ENCODE peak calls at places on chromosome 11, in six cellular contexts. U is neural crest cell, I is GM23338, S is choroid plexus epithelial cell, L is brain microvascular endothelial cell, O is foreskin fibroblast. Q is an unnamed sample.

GRCh38 chr11:73478737-73479347 is 102.6 kb downstream of the RELT start:
- DNase-seq in U (no peak), I (peak), S (peak), L (peak), O (peak), Q (no peak)

GRCh38 chr11:16204261-16204660 is 152.1 kb downstream of the SOX6 start:
- DNase-seq in U (no peak), I (no peak), S (no peak), L (no peak), O (no peak), Q (no peak)

GRCh38 chr11:61162092-61162935 is 1.1 kb upstream of the VPS37C start:
- DNase-seq in U (no peak), I (peak), S (peak), L (peak), O (no peak), Q (no peak)

GRCh38 chr11:74492974-74493815 is at the start of gene LIPT2:
- DNase-seq in U (peak), I (peak), S (peak), L (peak), O (peak), Q (peak)

GRCh38 chr11:110479445-110480101 is 49.8 kb downstream of the FDX1 start:
- DNase-seq in U (no peak), I (no peak), S (peak), L (peak), O (no peak), Q (peak)

GRCh38 chr11:98874050-98874449 is 146.7 kb upstream of the CNTN5 start:
- DNase-seq in U (no peak), I (no peak), S (no peak), L (no peak), O (no peak), Q (no peak)

GRCh38 chr11:133004369-133004768 is 527.9 kb downstream of the OPCML start:
- DNase-seq in U (no peak), I (no peak), S (no peak), L (no peak), O (no peak), Q (no peak)

GRCh38 chr11:122313581-122313980 is 197.6 kb upstream of the BLID start:
- DNase-seq in U (no peak), I (no peak), S (no peak), L (no peak), O (no peak), Q (no peak)

GRCh38 chr11:92557848-92558247 is 333.2 kb downstream of the FAT3 start:
- DNase-seq in U (no peak), I (no peak), S (no peak), L (peak), O (no peak), Q (no peak)

GRCh38 chr11:66183581-66184048 is 84.8 kb upstream of the RAB1B start:
- DNase-seq in U (no peak), I (peak), S (peak), L (peak), O (no peak), Q (no peak)

GRCh38 chr11:118620529-118621070 is 13.2 kb downstream of the PHLDB1 start:
- DNase-seq in U (no peak), I (no peak), S (no peak), L (no peak), O (no peak), Q (no peak)

GRCh38 chr11:60844045-60844869 is 2.3 kb downstream of the CCDC86 start:
- DNase-seq in U (no peak), I (no peak), S (peak), L (no peak), O (peak), Q (no peak)

GRCh38 chr11:107591446-107592236 is 694 bp downstream of the ELMOD1 start:
- DNase-seq in U (peak), I (peak), S (peak), L (no peak), O (no peak), Q (no peak)

GRCh38 chr11:66619080-66619554 is 2.7 kb downstream of the RBM14 start:
- DNase-seq in U (no peak), I (no peak), S (peak), L (peak), O (no peak), Q (no peak)

GRCh38 chr11:103897156-103897555 is 139.3 kb upstream of the DDI1 start:
- DNase-seq in U (no peak), I (no peak), S (peak), L (no peak), O (peak), Q (no peak)

GRCh38 chr11:125901872-125902271 is 1.1 kb downstream of the PUS3 start:
- DNase-seq in U (no peak), I (no peak), S (no peak), L (no peak), O (no peak), Q (no peak)

GRCh38 chr11:119791047-119791446 is 62.0 kb upstream of the NECTIN1 start:
- DNase-seq in U (no peak), I (no peak), S (peak), L (no peak), O (no peak), Q (no peak)

GRCh38 chr11:2588809-2589537 is 110.8 kb downstream of the KCNQ1OT1 start:
- DNase-seq in U (no peak), I (no peak), S (no peak), L (no peak), O (no peak), Q (no peak)

GRCh38 chr11:107821199-107821926 is 37.2 kb downstream of the SLC35F2 start:
- DNase-seq in U (no peak), I (no peak), S (peak), L (no peak), O (no peak), Q (no peak)

GRCh38 chr11:124763156-124763947 is 1.3 kb upstream of the ESAM start:
- DNase-seq in U (peak), I (peak), S (peak), L (peak), O (peak), Q (peak)

GRCh38 chr11:122883682-122883981 is 1.1 kb downstream of the JHY start:
- DNase-seq in U (no peak), I (no peak), S (no peak), L (no peak), O (no peak), Q (peak)

GRCh38 chr11:92269021-92269420 is 44.4 kb downstream of the FAT3 start:
- DNase-seq in U (no peak), I (peak), S (peak), L (peak), O (peak), Q (peak)

GRCh38 chr11:88406871-88407270 is 69.3 kb upstream of the CTSC start:
- DNase-seq in U (no peak), I (no peak), S (no peak), L (no peak), O (no peak), Q (no peak)

GRCh38 chr11:72040497-72041363 is 39.6 kb downstream of the NUMA1 start:
- DNase-seq in U (peak), I (peak), S (peak), L (peak), O (peak), Q (peak)

GRCh38 chr11:68383976-68384501 is 71.6 kb downstream of the LRP5 start:
- DNase-seq in U (peak), I (peak), S (peak), L (peak), O (peak), Q (no peak)

GRCh38 chr11:132228756-132229325 is 858.4 kb downstream of the NTM start:
- DNase-seq in U (no peak), I (no peak), S (peak), L (peak), O (peak), Q (no peak)

GRCh38 chr11:69538840-69539239 is 57.4 kb downstream of the LINC01488 start:
- DNase-seq in U (no peak), I (no peak), S (no peak), L (no peak), O (no peak), Q (no peak)

GRCh38 chr11:67033661-67034166 is 10.8 kb downstream of the SYT12 start:
- DNase-seq in U (no peak), I (no peak), S (peak), L (peak), O (peak), Q (peak)

GRCh38 chr11:115869780-115870431 is 365.7 kb upstream of the CADM1 start:
- DNase-seq in U (no peak), I (peak), S (no peak), L (no peak), O (no peak), Q (no peak)

GRCh38 chr11:64359712-64360402 is 895 bp downstream of the RPS6KA4 start:
- DNase-seq in U (no peak), I (peak), S (no peak), L (no peak), O (no peak), Q (no peak)

GRCh38 chr11:16059332-16059731 is 297.0 kb downstream of the SOX6 start:
- DNase-seq in U (no peak), I (no peak), S (no peak), L (no peak), O (no peak), Q (no peak)

GRCh38 chr11:91804057-91804456 is 420.6 kb upstream of the FAT3 start:
- DNase-seq in U (no peak), I (peak), S (peak), L (peak), O (no peak), Q (no peak)

GRCh38 chr11:96317985-96318384 is 25.0 kb downstream of the MAML2 start:
- DNase-seq in U (no peak), I (no peak), S (no peak), L (no peak), O (no peak), Q (no peak)

GRCh38 chr11:77602385-77603105 is 12.8 kb downstream of the AQP11 start:
- DNase-seq in U (no peak), I (no peak), S (peak), L (peak), O (peak), Q (peak)

GRCh38 chr11:313787-314547 is at the start of gene IFITM1:
- DNase-seq in U (no peak), I (peak), S (peak), L (no peak), O (peak), Q (peak)

GRCh38 chr11:63491614-63492372 is 826 bp upstream of the PLAAT5 start:
- DNase-seq in U (no peak), I (peak), S (peak), L (peak), O (no peak), Q (no peak)

GRCh38 chr11:35363246-35364100 is 55.9 kb downstream of the SLC1A2 start:
- DNase-seq in U (no peak), I (no peak), S (no peak), L (no peak), O (no peak), Q (no peak)

GRCh38 chr11:35364101-35364780 is 55.1 kb downstream of the SLC1A2 start:
- DNase-seq in U (no peak), I (no peak), S (peak), L (peak), O (peak), Q (peak)

GRCh38 chr11:35365395-35365794 is 54.0 kb downstream of the SLC1A2 start:
- DNase-seq in U (no peak), I (no peak), S (no peak), L (no peak), O (no peak), Q (no peak)

GRCh38 chr11:35360059-35360530 is 59.3 kb downstream of the SLC1A2 start:
- DNase-seq in U (no peak), I (no peak), S (no peak), L (no peak), O (no peak), Q (no peak)

DNA sequence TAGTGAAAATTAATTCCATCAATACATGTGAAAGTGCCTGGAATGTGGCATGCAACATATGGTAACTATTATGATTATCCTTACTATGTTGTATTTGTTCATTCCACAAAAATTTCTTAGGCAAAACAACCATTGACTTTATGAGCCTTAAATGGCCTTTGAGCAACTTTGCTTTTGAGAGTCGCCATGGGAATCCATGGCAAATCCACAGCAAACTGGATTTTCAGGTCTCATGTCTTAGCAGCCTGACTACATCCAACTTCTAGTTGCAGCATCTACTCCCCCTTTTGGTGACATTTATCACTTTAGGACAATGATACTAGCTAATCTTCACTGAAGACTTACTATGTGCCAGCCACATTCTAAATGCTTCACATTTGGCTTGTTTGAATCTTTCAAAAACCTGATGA is 56.8 kb downstream of the SLC1A2 start:
- DNase-seq in U (no peak), I (peak), S (no peak), L (no peak), O (no peak), Q (no peak)
- TF ChIP-seq CTCF in U (no peak), I (peak), S (no peak), L (no peak), O (peak), Q (no peak)

GRCh38 chr11:117144477-117145392 is 648 bp downstream of the PAFAH1B2 start:
- DNase-seq in U (peak), I (peak), S (peak), L (peak), O (peak), Q (peak)

GRCh38 chr11:117146521-117146920 is 2.4 kb downstream of the PAFAH1B2 start:
- DNase-seq in U (no peak), I (no peak), S (peak), L (peak), O (peak), Q (no peak)

GRCh38 chr11:117143390-117143789 is 697 bp upstream of the PAFAH1B2 start:
- DNase-seq in U (no peak), I (peak), S (peak), L (peak), O (peak), Q (peak)

GRCh38 chr11:117143871-117144476 is at the start of gene PAFAH1B2:
- DNase-seq in U (peak), I (peak), S (peak), L (peak), O (peak), Q (peak)

GRCh38 chr11:117145393-117145761 is 1.3 kb downstream of the PAFAH1B2 start:
- DNase-seq in U (no peak), I (peak), S (peak), L (peak), O (peak), Q (peak)
- TF ChIP-seq CTCF in U (peak), I (peak), S (peak), L (peak), O (peak), Q (peak)

GRCh38 chr11:126990716-126991480 is 9.7 kb downstream of the KIRREL3 start:
- DNase-seq in U (no peak), I (no peak), S (no peak), L (no peak), O (no peak), Q (no peak)
- TF ChIP-seq CTCF in U (peak), I (no peak), S (no peak), L (no peak), O (no peak), Q (no peak)

GRCh38 chr11:8794677-8795103 is 112.1 kb downstream of the RPL27A start:
- DNase-seq in U (no peak), I (peak), S (no peak), L (no peak), O (no peak), Q (no peak)
- TF ChIP-seq CTCF in U (peak), I (peak), S (peak), L (peak), O (no peak), Q (peak)

Q was measured in astrocyte of the cerebellum.